ENCODE peak calls at places on chromosomes 16 and 17, in nine cellular contexts. A is H7, V is tibial nerve, L is ascending aorta, S is aorta, G is left ventricle myocardium inferior, K is neuronal stem cell, B is heart left ventricle, U is adrenal gland. N is an unnamed sample.

GRCh38 chr17:7888184-7888920 is at the start of gene CHD3:
- DNase-seq in A (peak; percentile 49), V (no peak), L (no peak), S (no peak), G (no peak), K (no peak), B (no peak), U (no peak), N (peak; percentile 82)

GRCh38 chr17:48025904-48026502 is 11.6 kb downstream of the COPZ2 start:
- DNase-seq in A (no peak), V (no peak), L (peak; percentile 74), S (peak; percentile 63), G (no peak), K (no peak), B (no peak), U (no peak), N (no peak)

GRCh38 chr16:19861811-19862327 is 22.8 kb downstream of the GPRC5B start:
- DNase-seq in A (peak; percentile 84), V (no peak), L (no peak), S (no peak), G (no peak), K (no peak), B (no peak), U (no peak), N (no peak)

GRCh38 chr17:74408262-74408661 is 23.6 kb upstream of the GPRC5C start:
- DNase-seq in A (peak; percentile 34), V (no peak), L (no peak), S (no peak), G (no peak), K (no peak), B (no peak), U (peak; percentile 46), N (no peak)

GRCh38 chr16:82761236-82761635 is 134.5 kb downstream of the CDH13 start:
- DNase-seq in A (no peak), V (peak; percentile 79), L (peak; percentile 97), S (peak; percentile 84), G (peak; percentile 87), K (no peak), B (peak; percentile 78), U (peak; percentile 64), N (peak; percentile 81)

GRCh38 chr16:51538707-51539604 is 387.9 kb upstream of the SALL1 start:
- DNase-seq in A (no peak), V (no peak), L (no peak), S (no peak), G (no peak), K (no peak), B (no peak), U (no peak), N (no peak)

GRCh38 chr17:79090503-79091372 is 16.1 kb downstream of the ENGASE start:
- DNase-seq in A (peak; percentile 89), V (no peak), L (no peak), S (no peak), G (no peak), K (no peak), B (no peak), U (no peak), N (no peak)

GRCh38 chr17:11618861-11619566 is 20.7 kb downstream of the DNAH9 start:
- DNase-seq in A (no peak), V (peak; percentile 70), L (no peak), S (no peak), G (no peak), K (no peak), B (no peak), U (peak; percentile 92), N (peak; percentile 71)

GRCh38 chr17:74877592-74878543 is 5.1 kb upstream of the FDXR start:
- DNase-seq in A (no peak), V (no peak), L (no peak), S (no peak), G (no peak), K (no peak), B (no peak), U (peak; percentile 79), N (no peak)

GRCh38 chr17:49005140-49005539 is 8.0 kb downstream of the IGF2BP1 start:
- DNase-seq in A (no peak), V (no peak), L (no peak), S (no peak), G (no peak), K (no peak), B (no peak), U (no peak), N (no peak)

GRCh38 chr16:28207425-28207824 is 4.3 kb downstream of the XPO6 start:
- DNase-seq in A (no peak), V (no peak), L (no peak), S (no peak), G (no peak), K (no peak), B (no peak), U (no peak), N (no peak)
- H3K36me3 ChIP-seq in A (peaks cover 25% of the 10 kb centered on the region), V (no peaks in the 10 kb centered on the region), L (peaks cover 7% of the 10 kb centered on the region), S (no peaks in the 10 kb centered on the region), G (peaks cover 48% of the 10 kb centered on the region), K (peaks cover 82% of the 10 kb centered on the region), B (peaks cover 69% of the 10 kb centered on the region), U (peaks cover 12% of the 10 kb centered on the region), N (no peaks in the 10 kb centered on the region)

DNA sequence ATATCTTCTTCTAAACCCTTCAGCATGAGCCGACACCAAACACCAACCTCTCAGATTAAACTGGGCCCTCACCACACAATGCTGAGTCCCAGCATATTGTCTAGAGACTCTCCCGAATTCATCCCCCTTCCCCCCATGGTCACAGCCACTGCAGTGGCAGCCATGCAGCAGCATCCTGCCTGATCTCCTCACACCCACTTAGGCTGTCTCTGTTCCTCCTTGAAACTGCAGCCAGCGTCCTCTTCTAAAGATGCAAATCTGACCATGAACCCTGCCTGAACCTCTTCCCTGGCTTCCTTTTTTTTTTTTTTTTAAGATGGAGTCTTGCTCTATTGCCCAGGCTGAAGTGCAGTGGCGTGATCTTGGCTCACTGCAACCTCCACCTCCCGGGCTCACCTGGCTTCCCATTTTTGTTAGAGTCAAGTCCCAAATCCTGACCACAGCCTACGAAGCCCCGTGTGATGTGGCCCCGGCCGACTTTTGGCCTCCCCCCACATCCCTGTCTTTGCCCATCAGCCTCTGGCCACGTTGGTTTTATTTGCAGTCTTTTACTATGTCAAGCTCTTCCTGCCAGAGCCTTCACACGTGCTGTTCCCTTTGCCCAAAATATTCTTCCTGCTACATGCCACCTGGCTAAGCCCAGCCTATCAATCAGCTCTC is 2.8 kb downstream of the FA2H start:
- DNase-seq in A (no peak), V (no peak), L (no peak), S (no peak), G (no peak), K (no peak), B (no peak), U (no peak), N (no peak)
- H3K27me3 ChIP-seq in A (peaks cover 22% of the 10 kb centered on the region), V (peaks cover 26% of the 10 kb centered on the region), L (peaks cover 11% of the 10 kb centered on the region), S (no peaks in the 10 kb centered on the region), G (peaks cover 94% of the 10 kb centered on the region), K (peaks cover 8% of the 10 kb centered on the region), B (peaks cover 48% of the 10 kb centered on the region), U (no peaks in the 10 kb centered on the region), N (no peaks in the 10 kb centered on the region)

GRCh38 chr17:76881966-76882365 is 13.8 kb downstream of the MGAT5B start:
- DNase-seq in A (no peak), V (no peak), L (no peak), S (no peak), G (no peak), K (no peak), B (no peak), U (no peak), N (no peak)

GRCh38 chr17:76886395-76886794 is 18.2 kb downstream of the MGAT5B start:
- DNase-seq in A (no peak), V (no peak), L (no peak), S (no peak), G (no peak), K (no peak), B (no peak), U (no peak), N (no peak)

GRCh38 chr17:76884995-76885896 is 17.0 kb downstream of the MGAT5B start:
- DNase-seq in A (peak; percentile 88), V (no peak), L (no peak), S (no peak), G (no peak), K (no peak), B (no peak), U (no peak), N (no peak)

GRCh38 chr17:76881408-76881807 is 13.2 kb downstream of the MGAT5B start:
- DNase-seq in A (no peak), V (no peak), L (no peak), S (no peak), G (no peak), K (no peak), B (no peak), U (no peak), N (no peak)

DNA sequence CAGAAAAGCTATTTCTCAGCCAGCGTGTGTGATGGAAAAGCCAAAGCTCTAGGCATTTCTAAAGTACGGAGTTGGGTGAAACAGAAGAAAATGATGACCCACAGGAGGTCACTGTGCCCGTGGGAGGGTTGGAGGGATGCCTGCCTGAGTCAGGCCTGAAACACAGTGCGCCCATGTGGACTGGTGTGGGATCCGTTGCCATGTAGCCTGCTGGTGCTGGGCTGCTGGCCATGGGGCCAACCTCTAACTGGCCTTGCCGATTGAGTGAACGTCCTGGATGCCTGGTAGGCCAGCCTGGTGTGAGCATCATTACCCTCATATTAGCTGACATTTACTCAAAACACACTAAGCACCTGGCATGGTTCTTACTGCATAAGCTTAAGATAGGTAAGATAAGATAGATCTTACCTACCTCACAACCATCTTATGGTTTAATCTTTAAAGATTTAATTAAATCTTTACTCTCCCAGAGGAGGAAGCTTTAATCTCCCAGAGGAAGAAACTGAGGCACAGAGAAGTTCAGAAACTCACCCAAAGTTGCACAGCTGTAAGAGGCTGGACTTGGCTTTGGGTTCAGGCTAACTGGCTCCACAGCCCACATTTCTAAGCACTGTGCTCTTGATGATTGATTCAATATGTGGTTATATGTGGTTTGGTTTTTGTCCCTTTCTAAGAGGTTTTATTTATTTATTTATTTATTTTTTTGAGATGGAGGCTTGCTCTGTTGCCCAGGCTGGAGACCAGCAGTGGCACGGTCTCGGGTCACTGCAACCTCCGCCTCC is 15.7 kb downstream of the MGAT5B start:
- DNase-seq in A (no peak), V (no peak), L (no peak), S (no peak), G (no peak), K (no peak), B (no peak), U (no peak), N (no peak)
- H3K36me3 ChIP-seq in A (no peaks in the 10 kb centered on the region), V (no peaks in the 10 kb centered on the region), L (no peaks in the 10 kb centered on the region), S (no peaks in the 10 kb centered on the region), G (no peaks in the 10 kb centered on the region), K (peaks cover 37% of the 10 kb centered on the region), B (no peaks in the 10 kb centered on the region), U (no peaks in the 10 kb centered on the region), N (no peaks in the 10 kb centered on the region)

DNA sequence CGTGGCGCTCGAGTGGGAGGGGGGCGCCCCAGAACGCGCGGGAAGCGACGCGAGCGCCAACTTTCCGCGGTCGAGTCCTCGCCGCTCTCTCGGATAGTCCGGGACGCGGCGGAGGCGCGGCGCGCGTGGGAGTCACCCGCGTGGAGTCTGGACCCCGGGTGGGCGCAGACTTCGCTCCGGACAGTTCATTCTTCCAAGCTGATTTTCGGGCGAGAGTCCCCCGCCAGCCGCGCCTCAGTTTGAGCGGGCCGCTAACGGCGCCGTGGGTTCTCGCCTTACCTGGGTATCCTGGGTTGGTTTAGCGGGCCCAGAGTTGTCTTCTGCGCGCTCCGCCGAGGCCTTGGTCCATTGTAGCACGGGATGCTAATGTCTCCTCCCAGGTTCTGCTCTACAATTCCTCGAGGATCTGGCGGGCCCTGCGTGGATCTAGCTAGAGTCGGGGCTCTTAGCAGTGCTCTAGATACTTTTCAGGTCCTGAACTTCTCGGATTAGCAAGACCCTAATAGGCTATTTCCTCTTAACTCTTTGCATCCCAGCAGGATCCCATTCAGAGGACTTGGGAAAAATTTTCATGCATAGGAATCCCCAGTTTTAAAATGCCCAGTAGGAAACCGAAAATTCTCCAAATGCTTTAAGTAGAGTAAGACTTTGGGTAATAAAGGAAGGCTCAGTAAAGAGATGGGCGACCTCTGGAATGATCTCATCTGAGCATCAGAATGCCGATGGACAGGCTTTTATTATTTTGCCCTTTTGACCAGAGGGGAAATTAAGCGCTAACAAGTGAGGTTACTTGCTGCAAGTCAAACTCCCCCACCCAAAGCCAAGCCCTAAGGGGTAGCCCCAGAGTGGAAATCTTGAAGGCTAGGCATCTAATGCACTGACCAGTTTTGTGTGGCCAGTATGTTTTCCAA is 527 bp upstream of the GJC1 start:
- DNase-seq in A (peak; percentile 75), V (no peak), L (no peak), S (peak; percentile 42), G (no peak), K (no peak), B (no peak), U (no peak), N (peak; percentile 15)
- H3K27me3 ChIP-seq in A (no peaks in the 10 kb centered on the region), V (peaks cover 87% of the 10 kb centered on the region), L (peaks cover 7% of the 10 kb centered on the region), S (no peaks in the 10 kb centered on the region), G (peaks cover 37% of the 10 kb centered on the region), K (no peaks in the 10 kb centered on the region), B (peaks cover 63% of the 10 kb centered on the region), U (peaks cover 52% of the 10 kb centered on the region), N (peaks cover 58% of the 10 kb centered on the region)